ENCODE peak calls at places on chromosomes 2 and 18, in seven cellular contexts. U is cardiac fibroblast, A is astrocyte of the spinal cord, P is GM12891, Q is hepatocyte, Y is DMS 273 treated with DMSO at 0.1 percent for 48 hours, N is retina. D is an unnamed sample.

GRCh38 chr18:48565105-48565504 is 26.3 kb downstream of the CTIF start:
- DNase-seq in U (peak; percentile 29), A (no peak), P (no peak), Q (no peak), Y (no peak), N (no peak), D (no peak)

GRCh38 chr18:11872479-11873136 is 21.4 kb downstream of the CHMP1B start:
- DNase-seq in U (peak; percentile 46), A (peak; percentile 27), P (no peak), Q (peak; percentile 56), Y (no peak), N (no peak), D (peak; percentile 68)

GRCh38 chr2:42835577-42836371 is 43.4 kb upstream of the HAAO start:
- DNase-seq in U (peak; percentile 98), A (peak; percentile 97), P (no peak), Q (no peak), Y (no peak), N (no peak), D (peak; percentile 93)

GRCh38 chr2:49288113-49288710 is 133.9 kb upstream of the FSHR start:
- DNase-seq in U (peak; percentile 50), A (no peak), P (no peak), Q (no peak), Y (no peak), N (peak; percentile 40), D (no peak)

GRCh38 chr2:55123851-55124269 is 73.6 kb upstream of the RTN4 start:
- DNase-seq in U (no peak), A (no peak), P (no peak), Q (no peak), Y (no peak), N (no peak), D (no peak)

GRCh38 chr2:120620025-120620793 is 115.5 kb upstream of the GLI2 start:
- DNase-seq in U (no peak), A (peak; percentile 43), P (no peak), Q (no peak), Y (no peak), N (no peak), D (peak; percentile 21)

GRCh38 chr2:222707689-222708273 is 36.3 kb downstream of the MOGAT1 start:
- DNase-seq in U (peak; percentile 29), A (peak; percentile 59), P (no peak), Q (peak; percentile 39), Y (no peak), N (no peak), D (peak; percentile 73)

GRCh38 chr2:127386764-127387654 is 766 bp downstream of the MAP3K2 start:
- DNase-seq in U (peak; percentile 96), A (peak; percentile 90), P (peak; percentile 61), Q (peak; percentile 94), Y (peak; percentile 56), N (peak; percentile 95), D (peak; percentile 77)

GRCh38 chr2:106956416-106956815 is 70.4 kb upstream of the ST6GAL2 start:
- DNase-seq in U (peak; percentile 44), A (no peak), P (no peak), Q (peak; percentile 28), Y (no peak), N (peak; percentile 75), D (no peak)

GRCh38 chr18:79775441-79776221 is 22.1 kb upstream of the KCNG2 start:
- DNase-seq in U (no peak), A (no peak), P (no peak), Q (no peak), Y (no peak), N (no peak), D (no peak)

GRCh38 chr2:47867205-47867604 is 39.1 kb downstream of the FBXO11 start:
- DNase-seq in U (peak; percentile 90), A (peak; percentile 80), P (no peak), Q (peak; percentile 10), Y (no peak), N (no peak), D (peak; percentile 89)

GRCh38 chr2:190270298-190270697 is 49.3 kb downstream of the HIBCH start:
- DNase-seq in U (no peak), A (no peak), P (no peak), Q (no peak), Y (no peak), N (no peak), D (peak; percentile 75)

GRCh38 chr2:5685225-5685624 is 7.0 kb upstream of the SOX11 start:
- DNase-seq in U (no peak), A (no peak), P (no peak), Q (no peak), Y (no peak), N (no peak), D (no peak)

GRCh38 chr2:66995636-66996035 is 401.5 kb upstream of the ETAA1 start:
- DNase-seq in U (no peak), A (no peak), P (no peak), Q (no peak), Y (no peak), N (no peak), D (no peak)

GRCh38 chr2:217996345-217996744 is 6.5 kb downstream of the TNS1 start:
- DNase-seq in U (peak; percentile 91), A (peak; percentile 58), P (no peak), Q (no peak), Y (no peak), N (no peak), D (peak; percentile 61)

GRCh38 chr2:67388680-67389079 is 8.5 kb upstream of the ETAA1 start:
- DNase-seq in U (no peak), A (no peak), P (no peak), Q (no peak), Y (no peak), N (no peak), D (no peak)

GRCh38 chr2:73821227-73821626 is 7.5 kb upstream of the STAMBP start:
- DNase-seq in U (no peak), A (no peak), P (no peak), Q (no peak), Y (no peak), N (no peak), D (no peak)

D was measured in M059J.